ENCODE peak calls at places on chromosomes 6 and 20, in eight cellular contexts. W, C, F, E, J, R, S and A are unnamed samples.

GRCh38 chr20:2302369-2302768 is 6.6 kb downstream of the TGM3 start:
- DNase-seq in W (no peak), C (no peak), F (no peak), E (no peak), J (no peak), R (no peak), S (no peak), A (no peak)

GRCh38 chr6:130426078-130426726 is 60.4 kb downstream of the TMEM200A start:
- DNase-seq in W (peak; percentile 83), C (no peak), F (no peak), E (no peak), J (no peak), R (no peak), S (no peak), A (no peak)

GRCh38 chr6:12116264-12116800 is 104.2 kb downstream of the HIVEP1 start:
- DNase-seq in W (no peak), C (no peak), F (no peak), E (no peak), J (no peak), R (no peak), S (no peak), A (no peak)

GRCh38 chr20:62914970-62915457 is 11.3 kb downstream of the DIDO1 start:
- DNase-seq in W (peak; percentile 41), C (peak; percentile 48), F (no peak), E (no peak), J (no peak), R (peak; percentile 47), S (no peak), A (no peak)

GRCh38 chr6:35238843-35239289 is 20.7 kb upstream of the ZNF76 start:
- DNase-seq in W (no peak), C (no peak), F (no peak), E (no peak), J (peak; percentile 84), R (no peak), S (no peak), A (no peak)

GRCh38 chr20:62898970-62899632 is 27.2 kb downstream of the DIDO1 start:
- DNase-seq in W (no peak), C (no peak), F (no peak), E (no peak), J (no peak), R (no peak), S (no peak), A (no peak)

GRCh38 chr6:27296106-27296783 is 15.8 kb downstream of the POM121L2 start:
- DNase-seq in W (peak; percentile 58), C (peak; percentile 45), F (no peak), E (no peak), J (no peak), R (no peak), S (no peak), A (no peak)

GRCh38 chr6:34246563-34247391 is 2.0 kb downstream of the SMIM29 start:
- DNase-seq in W (peak; percentile 28), C (no peak), F (no peak), E (peak; percentile 58), J (no peak), R (peak; percentile 56), S (no peak), A (no peak)

GRCh38 chr20:31833130-31833930 is 12.1 kb downstream of the FOXS1 start:
- DNase-seq in W (peak; percentile 48), C (no peak), F (peak; percentile 78), E (peak; percentile 58), J (peak; percentile 65), R (peak; percentile 56), S (peak; percentile 62), A (no peak)

GRCh38 chr6:156695747-156696146 is 81.4 kb upstream of the ARID1B start:
- DNase-seq in W (no peak), C (no peak), F (no peak), E (no peak), J (no peak), R (no peak), S (no peak), A (no peak)

GRCh38 chr6:17469006-17469972 is 75.9 kb downstream of the CAP2 start:
- DNase-seq in W (no peak), C (peak; percentile 38), F (no peak), E (no peak), J (no peak), R (no peak), S (no peak), A (no peak)

GRCh38 chr20:61683721-61684120 is 382.0 kb downstream of the TAF4 start:
- DNase-seq in W (no peak), C (no peak), F (no peak), E (no peak), J (no peak), R (no peak), S (no peak), A (no peak)

GRCh38 chr20:44736170-44737021 is 9.3 kb upstream of the KCNK15 start:
- DNase-seq in W (peak; percentile 83), C (peak; percentile 87), F (peak; percentile 94), E (peak; percentile 26), J (no peak), R (no peak), S (peak; percentile 78), A (no peak)

GRCh38 chr6:27422651-27423332 is 34.2 kb downstream of the ZNF391 start:
- DNase-seq in W (no peak), C (no peak), F (peak; percentile 29), E (no peak), J (peak; percentile 16), R (no peak), S (no peak), A (no peak)

GRCh38 chr20:64237316-64237715 is 18.2 kb upstream of the PCMTD2 start:
- DNase-seq in W (no peak), C (no peak), F (no peak), E (no peak), J (no peak), R (no peak), S (no peak), A (no peak)

GRCh38 chr6:132669690-132670291 is 10.8 kb upstream of the TAAR1 start:
- DNase-seq in W (no peak), C (peak; percentile 43), F (no peak), E (no peak), J (no peak), R (no peak), S (no peak), A (no peak)

GRCh38 chr6:117550078-117550600 is 52.2 kb downstream of the GOPC start:
- DNase-seq in W (no peak), C (no peak), F (no peak), E (no peak), J (no peak), R (no peak), S (no peak), A (no peak)

GRCh38 chr6:117549606-117550005 is 52.7 kb downstream of the GOPC start:
- DNase-seq in W (no peak), C (no peak), F (no peak), E (no peak), J (no peak), R (peak; percentile 46), S (no peak), A (no peak)

GRCh38 chr6:117546674-117547073 is 55.6 kb downstream of the GOPC start:
- DNase-seq in W (no peak), C (no peak), F (no peak), E (no peak), J (no peak), R (no peak), S (no peak), A (no peak)

GRCh38 chr6:117548797-117549301 is 53.5 kb downstream of the GOPC start:
- DNase-seq in W (no peak), C (peak; percentile 36), F (no peak), E (no peak), J (no peak), R (peak; percentile 49), S (no peak), A (no peak)

GRCh38 chr6:117547688-117548621 is 54.4 kb downstream of the GOPC start:
- DNase-seq in W (peak; percentile 35), C (peak; percentile 34), F (no peak), E (peak; percentile 41), J (peak; percentile 65), R (peak; percentile 74), S (peak; percentile 74), A (no peak)
- H3K4me3 ChIP-seq in W (peak overlapping the region; percentile 38), C (peak overlapping the region; percentile 45), F (peak overlapping the region; percentile 24), E (peak overlapping the region; percentile 47), J (peak overlapping the region; percentile 67), R (peak overlapping the region; percentile 73), S (peak overlapping the region; percentile 2), A (no peak overlapping the region)

DNA sequence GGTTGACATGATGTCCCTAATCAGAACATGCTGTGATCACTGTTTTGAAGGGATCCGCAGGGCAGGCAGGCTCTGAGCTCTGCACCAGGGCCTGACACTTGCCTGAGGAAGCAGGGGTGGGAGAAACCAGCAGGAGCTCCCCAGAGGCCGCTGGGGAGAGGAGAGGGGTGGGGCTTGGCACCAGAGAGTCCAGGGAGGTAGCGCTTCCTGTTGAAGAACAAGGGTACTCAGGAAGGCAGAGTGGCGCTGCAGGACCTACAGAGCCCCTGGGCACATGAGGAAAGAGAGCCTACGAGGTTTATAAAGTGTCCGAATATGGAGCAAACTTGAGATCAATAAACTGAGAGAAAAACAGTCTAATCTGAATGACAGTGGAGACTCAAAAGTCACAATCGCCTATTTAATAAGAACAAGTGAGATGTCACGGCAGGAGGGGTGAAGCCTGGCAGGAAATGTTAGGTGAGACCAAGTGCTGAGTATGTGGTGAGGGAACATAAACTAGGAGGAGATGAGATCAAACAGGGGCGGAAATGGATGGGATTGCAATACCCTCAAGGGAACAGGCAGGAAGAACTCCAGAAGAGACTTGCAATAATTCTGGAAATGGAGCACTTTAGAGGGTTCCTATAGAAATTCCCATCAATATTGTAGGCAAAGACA is 5.8 kb upstream of the TBXT start:
- DNase-seq in W (no peak), C (no peak), F (no peak), E (no peak), J (no peak), R (no peak), S (peak; percentile 31), A (no peak)
- H3K4me3 ChIP-seq in W (no peak overlapping the region), C (no peak overlapping the region), F (no peak overlapping the region), E (no peak overlapping the region), J (peak overlapping the region; percentile 10), R (no peak overlapping the region), S (no peak overlapping the region), A (no peak overlapping the region)

GRCh38 chr6:3195377-3195694 is 32.1 kb downstream of the TUBB2B start:
- DNase-seq in W (no peak), C (no peak), F (no peak), E (no peak), J (no peak), R (no peak), S (no peak), A (no peak)

GRCh38 chr6:3196770-3197169 is 30.7 kb downstream of the TUBB2B start:
- DNase-seq in W (no peak), C (no peak), F (no peak), E (no peak), J (no peak), R (no peak), S (no peak), A (no peak)

GRCh38 chr6:3195695-3196497 is 31.6 kb downstream of the TUBB2B start:
- DNase-seq in W (no peak), C (no peak), F (no peak), E (no peak), J (no peak), R (no peak), S (no peak), A (no peak)

GRCh38 chr6:3193102-3193837 is 34.2 kb downstream of the TUBB2B start:
- DNase-seq in W (no peak), C (no peak), F (no peak), E (no peak), J (no peak), R (no peak), S (no peak), A (no peak)

GRCh38 chr6:3194535-3195376 is 32.7 kb downstream of the TUBB2B start:
- DNase-seq in W (peak; percentile 59), C (no peak), F (no peak), E (no peak), J (no peak), R (no peak), S (no peak), A (no peak)
- H3K4me3 ChIP-seq in W (no peak overlapping the region), C (no peak overlapping the region), F (no peak overlapping the region), E (no peak overlapping the region), J (no peak overlapping the region), R (no peak overlapping the region), S (no peak overlapping the region), A (no peak overlapping the region)

GRCh38 chr6:1388081-1388926 is 1.1 kb upstream of the FOXF2 start:
- DNase-seq in W (no peak), C (no peak), F (no peak), E (no peak), J (no peak), R (no peak), S (no peak), A (no peak)
- H3K4me3 ChIP-seq in W (no peak overlapping the region), C (peak overlapping the region; percentile 55), F (no peak overlapping the region), E (peak overlapping the region; percentile 61), J (peak overlapping the region; percentile 63), R (no peak overlapping the region), S (no peak overlapping the region), A (no peak overlapping the region)